ENCODE peak calls at places on chromosomes 6 and 20, in six cellular contexts. Z is fibroblast of the aortic adventitia, B is AG09309, I is mesothelial cell of epicardium, J is AG09319, N is body of pancreas. Q is an unnamed sample.

GRCh38 chr20:1328680-1329330 is at the start of gene SDCBP2:
- DNase-seq in I (no peak), J (no peak), Z (no peak), B (no peak), N (peak; percentile 93), Q (no peak)

GRCh38 chr6:35318845-35319220 is 21.2 kb downstream of the DEF6 start:
- DNase-seq in B (no peak), I (no peak), Z (no peak), J (no peak), N (no peak), Q (no peak)

GRCh38 chr20:51014797-51015722 is 7.8 kb downstream of the KCNG1 start:
- DNase-seq in Z (peak; percentile 67), N (peak; percentile 46), J (no peak), B (no peak), I (no peak), Q (peak; percentile 61)

GRCh38 chr6:13916230-13916944 is 8.4 kb upstream of the RNF182 start:
- DNase-seq in I (no peak), Z (no peak), N (peak; percentile 48), J (no peak), B (no peak), Q (peak; percentile 47)

GRCh38 chr20:54219751-54220426 is 12.0 kb downstream of the PFDN4 start:
- DNase-seq in B (no peak), J (no peak), I (no peak), Z (peak; percentile 84), N (peak; percentile 12), Q (peak; percentile 52)

GRCh38 chr6:42266542-42266941 is 48.9 kb upstream of the MRPS10 start:
- DNase-seq in B (no peak), I (no peak), J (no peak), Z (no peak), N (no peak), Q (no peak)

GRCh38 chr6:166456360-166457156 is 73.8 kb upstream of the MPC1 start:
- DNase-seq in I (no peak), B (no peak), J (no peak), N (peak; percentile 19), Z (peak; percentile 59), Q (no peak)

GRCh38 chr6:48979806-48980205 is 483.2 kb downstream of the MMUT start:
- DNase-seq in J (no peak), B (no peak), I (no peak), N (no peak), Z (no peak), Q (no peak)

GRCh38 chr6:109447878-109448555 is 7.5 kb downstream of the SMPD2 start:
- DNase-seq in N (no peak), I (no peak), J (no peak), Z (no peak), B (no peak), Q (no peak)

GRCh38 chr6:42405025-42405424 is 46.7 kb downstream of the TRERF1 start:
- DNase-seq in J (no peak), B (no peak), N (no peak), Z (peak; percentile 74), I (no peak), Q (peak; percentile 66)

GRCh38 chr6:27505209-27506027 is 32.5 kb upstream of the ZNF184 start:
- DNase-seq in J (peak; percentile 2), N (peak; percentile 71), Z (peak; percentile 49), B (no peak), I (no peak), Q (peak; percentile 37)

GRCh38 chr6:26216015-26216885 is 129.0 kb downstream of the HFE start:
- DNase-seq in B (peak; percentile 99), N (peak; percentile 74), I (no peak), Z (peak; percentile 100), J (peak; percentile 98), Q (peak; percentile 99)

GRCh38 chr20:35583636-35584560 is 31.7 kb upstream of the SPAG4 start:
- DNase-seq in B (no peak), I (no peak), Z (no peak), J (no peak), N (no peak), Q (no peak)

GRCh38 chr6:3782876-3783832 is 31.6 kb upstream of the PXDC1 start:
- DNase-seq in J (no peak), I (no peak), Z (no peak), N (no peak), B (no peak), Q (peak; percentile 66)

GRCh38 chr20:5510446-5510845 is 193.7 kb upstream of the PROKR2 start:
- DNase-seq in J (no peak), N (no peak), Z (no peak), I (no peak), B (no peak), Q (no peak)

GRCh38 chr20:34791289-34792020 is 34.0 kb downstream of the NCOA6 start:
- DNase-seq in Z (peak; percentile 92), N (no peak), I (no peak), B (peak; percentile 67), J (peak; percentile 70), Q (peak; percentile 90)

GRCh38 chr20:45823949-45824835 is 2.9 kb downstream of the TNNC2 start:
- DNase-seq in Z (peak; percentile 39), I (no peak), N (peak; percentile 35), B (no peak), J (no peak), Q (peak; percentile 43)
- TF ChIP-seq CTCF in Z (peak; percentile 59), I (no peak), N (peak; percentile 8), B (peak; percentile 66), J (peak; percentile 45), Q (peak; percentile 52)

DNA sequence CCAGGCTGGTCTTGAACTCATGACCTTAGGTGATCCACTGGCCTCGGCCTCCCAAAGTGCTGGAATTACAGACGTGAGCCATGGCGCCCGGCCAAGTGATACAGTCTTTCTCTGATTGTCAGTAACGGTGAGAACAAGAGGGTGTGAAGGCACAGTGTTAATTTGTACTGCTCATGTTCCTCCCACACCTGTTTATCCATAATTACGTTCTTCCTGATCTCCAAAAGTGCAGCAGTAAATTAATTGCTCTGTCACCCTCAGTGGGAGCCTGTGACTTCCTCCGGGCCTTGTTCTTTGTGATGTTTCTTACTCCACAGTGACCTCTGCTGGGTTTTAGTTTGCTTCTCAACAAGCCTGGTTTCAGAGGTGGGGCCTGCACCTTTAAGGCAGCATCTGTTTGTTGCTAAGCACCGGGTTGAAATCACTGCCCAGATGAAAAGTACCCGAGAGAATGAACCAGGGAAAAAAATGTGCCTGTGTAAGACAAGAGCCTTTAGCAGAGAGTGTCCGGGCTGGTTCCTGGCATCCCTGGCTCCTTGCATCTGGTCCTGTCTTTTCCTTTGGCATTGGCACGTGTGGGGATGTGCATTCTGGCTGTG is 89.1 kb upstream of the CLDN20 start:
- DNase-seq in J (peak; percentile 61), Z (peak; percentile 89), N (peak; percentile 82), B (peak; percentile 70), I (no peak), Q (peak; percentile 84)
- TF ChIP-seq CTCF in J (peak; percentile 74), Z (peak; percentile 71), N (peak; percentile 26), B (peak; percentile 75), I (no peak), Q (peak; percentile 80)

DNA sequence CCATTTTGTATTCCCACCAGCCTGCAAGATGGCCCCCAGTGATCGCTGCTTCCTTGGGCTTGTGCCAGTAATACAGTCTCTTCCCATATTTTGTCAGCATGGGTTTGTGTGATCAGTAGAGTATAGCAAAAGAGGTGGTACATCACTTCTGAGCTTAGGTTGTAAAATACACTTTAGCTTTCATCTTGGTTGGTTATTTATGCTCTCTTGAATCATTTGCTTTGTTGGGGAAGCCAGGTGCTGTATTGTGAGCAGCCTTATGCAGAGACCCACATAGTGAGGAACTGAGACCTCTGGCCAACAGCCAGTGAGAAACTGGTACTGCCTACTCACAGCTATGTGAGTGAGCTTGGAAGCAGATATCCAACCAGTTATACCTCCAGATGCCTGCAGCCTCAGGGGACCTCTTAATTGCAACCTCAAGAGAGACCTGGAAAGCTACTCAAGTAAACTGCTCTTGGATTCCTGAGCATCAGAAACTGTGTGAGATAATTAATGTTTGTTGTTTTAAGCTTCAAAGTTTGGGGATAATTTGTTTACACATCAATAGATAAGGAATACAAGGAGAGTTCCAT is 229.3 kb downstream of the FARS2 start:
- DNase-seq in Z (no peak), B (no peak), N (no peak), I (no peak), J (no peak), Q (no peak)
- TF ChIP-seq CTCF in Z (no peak), B (no peak), N (no peak), I (no peak), J (no peak), Q (no peak)

GRCh38 chr6:110744991-110745390 is 70.3 kb downstream of the CDK19 start:
- DNase-seq in J (no peak), Z (no peak), I (no peak), B (no peak), N (no peak), Q (no peak)

GRCh38 chr6:110748458-110748857 is 66.8 kb downstream of the CDK19 start:
- DNase-seq in B (no peak), J (no peak), N (no peak), Z (no peak), I (no peak), Q (no peak)

GRCh38 chr6:110741517-110741916 is 73.8 kb downstream of the CDK19 start:
- DNase-seq in B (no peak), Z (no peak), N (no peak), J (no peak), I (no peak), Q (no peak)

DNA sequence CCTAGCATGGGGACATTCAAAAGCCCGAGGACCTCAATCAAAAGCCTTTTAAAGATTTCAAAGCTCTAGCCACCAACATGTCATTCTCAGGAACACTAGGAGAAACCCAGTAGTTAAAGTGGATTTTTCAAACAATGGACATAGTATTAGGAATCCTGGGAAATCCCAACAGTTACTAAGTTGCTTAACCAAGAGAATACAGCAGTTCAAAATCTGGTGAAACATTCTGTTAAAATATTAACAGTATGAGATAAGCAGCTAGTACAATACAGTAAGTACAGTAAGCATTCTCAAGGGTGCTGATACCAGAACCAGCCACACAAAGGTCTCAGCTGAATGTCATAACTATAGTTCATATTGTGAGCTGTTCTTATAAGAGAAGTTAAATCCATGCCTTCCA is 68.6 kb downstream of the CDK19 start:
- DNase-seq in J (no peak), I (no peak), N (peak; percentile 19), Z (peak; percentile 35), B (no peak), Q (no peak)
- TF ChIP-seq CTCF in J (no peak), I (no peak), N (no peak), Z (no peak), B (no peak), Q (no peak)

DNA sequence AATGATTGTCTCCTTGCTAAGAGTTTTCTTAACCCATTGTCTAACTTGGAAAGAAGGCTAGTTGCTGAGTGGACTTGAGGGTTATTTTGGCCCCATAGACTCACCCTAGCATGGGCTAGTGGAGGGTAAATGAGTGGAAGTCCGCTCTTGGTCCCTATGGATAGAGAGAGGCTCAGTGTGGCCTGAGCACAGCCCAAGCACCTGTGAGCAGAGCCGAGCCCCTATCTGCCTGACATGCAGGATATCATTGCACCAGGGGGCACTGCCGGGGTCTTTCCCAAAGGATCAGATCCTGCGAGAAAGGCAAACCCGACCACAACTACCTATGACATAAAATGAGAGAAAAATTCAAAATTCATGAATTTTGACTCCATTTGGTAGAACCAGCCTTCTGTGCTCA is 70.6 kb upstream of the GGTLC1 start:
- DNase-seq in I (no peak), J (no peak), B (no peak), N (no peak), Z (no peak), Q (no peak)
- TF ChIP-seq CTCF in I (no peak), J (no peak), B (no peak), N (no peak), Z (no peak), Q (no peak)